ENCODE peak calls at places on chromosomes 7 and 10, in four cellular contexts. X, W, S and I are unnamed samples.

GRCh38 chr10:69640196-69640980 is 10.3 kb downstream of the FAM241B start:
- DNase-seq in X (no peak), W (no peak), S (no peak), I (no peak)

GRCh38 chr7:155869784-155870076 is 57.5 kb upstream of the SHH start:
- DNase-seq in X (peak; percentile 7), W (peak; percentile 8), S (no peak), I (no peak)

GRCh38 chr10:61835069-61835908 is 66.2 kb upstream of the ARID5B start:
- DNase-seq in X (peak; percentile 46), W (no peak), S (peak; percentile 70), I (no peak)

GRCh38 chr10:127987467-127988380 is 80.8 kb downstream of the PTPRE start:
- DNase-seq in X (no peak), W (no peak), S (no peak), I (no peak)

GRCh38 chr7:5477723-5478531 is 54.3 kb upstream of the TNRC18 start:
- DNase-seq in X (peak; percentile 83), W (peak; percentile 76), S (peak; percentile 62), I (no peak)

GRCh38 chr7:6530626-6531491 is 20.4 kb downstream of the GRID2IP start:
- DNase-seq in X (peak; percentile 76), W (peak; percentile 91), S (no peak), I (no peak)

GRCh38 chr10:12344375-12345110 is 4.8 kb upstream of the CAMK1D start:
- DNase-seq in X (no peak), W (no peak), S (no peak), I (no peak)

GRCh38 chr10:114491419-114491818 is 87.1 kb upstream of the AFAP1L2 start:
- DNase-seq in X (no peak), W (no peak), S (no peak), I (no peak)

GRCh38 chr7:28020302-28020940 is 160.2 kb downstream of the JAZF1 start:
- DNase-seq in X (peak; percentile 76), W (peak; percentile 68), S (peak; percentile 81), I (peak; percentile 67)

GRCh38 chr7:141287936-141288335 is 214.1 kb downstream of the TMEM178B start:
- DNase-seq in X (no peak), W (no peak), S (no peak), I (no peak)

GRCh38 chr10:112471878-112472487 is 25.0 kb downstream of the VTI1A start:
- DNase-seq in X (no peak), W (peak; percentile 55), S (peak; percentile 63), I (peak; percentile 20)

GRCh38 chr10:93680414-93681047 is 21.9 kb downstream of the FRA10AC1 start:
- DNase-seq in X (no peak), W (no peak), S (peak; percentile 48), I (peak; percentile 20)

GRCh38 chr7:112556633-112557032 is 75.8 kb downstream of the LSMEM1 start:
- DNase-seq in X (no peak), W (no peak), S (no peak), I (no peak)

GRCh38 chr10:78374331-78375028 is 340.8 kb downstream of the RPS24 start:
- DNase-seq in X (no peak), W (no peak), S (no peak), I (no peak)

GRCh38 chr7:156759579-156760202 is 119.1 kb downstream of the RNF32 start:
- DNase-seq in X (no peak), W (no peak), S (no peak), I (no peak)

GRCh38 chr7:24836084-24836483 is 78.8 kb upstream of the GSDME start:
- DNase-seq in X (no peak), W (no peak), S (no peak), I (no peak)

GRCh38 chr7:73865738-73866445 is 4.9 kb downstream of the TMEM270 start:
- DNase-seq in X (peak; percentile 42), W (peak; percentile 58), S (peak; percentile 52), I (no peak)

GRCh38 chr7:150428671-150429451 is 21.6 kb upstream of the GIMAP8 start:
- DNase-seq in X (peak; percentile 56), W (peak; percentile 49), S (peak; percentile 86), I (no peak)

GRCh38 chr10:66457629-66458028 is 468.2 kb upstream of the LRRTM3 start:
- DNase-seq in X (no peak), W (no peak), S (no peak), I (no peak)

GRCh38 chr7:61576-62360 is 130.6 kb upstream of the FAM20C start:
- DNase-seq in X (no peak), W (no peak), S (no peak), I (no peak)

GRCh38 chr7:36366649-36367560 is 22.8 kb upstream of the ANLN start:
- DNase-seq in X (peak; percentile 92), W (peak; percentile 95), S (peak; percentile 86), I (peak; percentile 94)

GRCh38 chr7:21566094-21566493 is 23.3 kb downstream of the DNAH11 start:
- DNase-seq in X (no peak), W (no peak), S (no peak), I (no peak)

GRCh38 chr7:156017916-156018700 is 205.8 kb upstream of the SHH start:
- DNase-seq in X (no peak), W (peak; percentile 39), S (no peak), I (no peak)

GRCh38 chr7:71633571-71634008 is 501.6 kb downstream of the GALNT17 start:
- DNase-seq in X (peak; percentile 75), W (no peak), S (peak; percentile 88), I (no peak)

GRCh38 chr7:97118306-97118917 is 914 bp downstream of the SDHAF3 start:
- DNase-seq in X (no peak), W (no peak), S (peak; percentile 22), I (no peak)

GRCh38 chr7:44408596-44408995 is 81.9 kb downstream of the NUDCD3 start:
- DNase-seq in X (peak; percentile 42), W (no peak), S (no peak), I (no peak)

GRCh38 chr10:12409171-12409570 is 59.8 kb downstream of the CAMK1D start:
- DNase-seq in X (no peak), W (no peak), S (no peak), I (no peak)

GRCh38 chr7:20793686-20794394 is 7.2 kb upstream of the SP8 start:
- DNase-seq in X (peak; percentile 45), W (no peak), S (no peak), I (no peak)

GRCh38 chr10:115278294-115278693 is 185.1 kb downstream of the ATRNL1 start:
- DNase-seq in X (no peak), W (no peak), S (no peak), I (no peak)

GRCh38 chr10:13505040-13505680 is 23.7 kb downstream of the BEND7 start:
- DNase-seq in X (no peak), W (no peak), S (peak; percentile 18), I (no peak)

GRCh38 chr10:84329094-84329611 is 764 bp downstream of the CCSER2 start:
- DNase-seq in X (peak; percentile 50), W (no peak), S (peak; percentile 75), I (peak; percentile 35)

GRCh38 chr10:119166111-119166500 is 592 bp upstream of the SFXN4 start:
- DNase-seq in X (no peak), W (peak; percentile 52), S (no peak), I (no peak)
- H4K91ac ChIP-seq in X (no peak overlapping the region), W (no peak overlapping the region), S (peak overlapping the region; percentile 84), I (no peak overlapping the region)

GRCh38 chr7:149147730-149148653 is 739 bp downstream of the ZNF398 start:
- DNase-seq in X (no peak), W (peak; percentile 63), S (peak; percentile 84), I (peak; percentile 59)

GRCh38 chr7:149154021-149154420 is 6.8 kb downstream of the ZNF398 start:
- DNase-seq in X (no peak), W (no peak), S (no peak), I (no peak)

GRCh38 chr7:149147072-149147729 is at the start of gene ZNF398:
- DNase-seq in X (peak; percentile 74), W (peak; percentile 83), S (peak; percentile 76), I (peak; percentile 80)

GRCh38 chr7:149153346-149153745 is 6.1 kb downstream of the ZNF398 start:
- DNase-seq in X (no peak), W (no peak), S (no peak), I (no peak)

GRCh38 chr7:149150981-149151380 is 3.7 kb downstream of the ZNF398 start:
- DNase-seq in X (no peak), W (no peak), S (no peak), I (no peak)
- H4K91ac ChIP-seq in X (no peak overlapping the region), W (peak overlapping the region; percentile 80), S (no peak overlapping the region), I (no peak overlapping the region)

GRCh38 chr7:130356760-130357611 is 12.4 kb downstream of the CPA5 start:
- DNase-seq in X (no peak), W (no peak), S (peak; percentile 87), I (no peak)
- H4K91ac ChIP-seq in X (no peak overlapping the region), W (peak overlapping the region; percentile 87), S (peak overlapping the region; percentile 100), I (no peak overlapping the region)

DNA sequence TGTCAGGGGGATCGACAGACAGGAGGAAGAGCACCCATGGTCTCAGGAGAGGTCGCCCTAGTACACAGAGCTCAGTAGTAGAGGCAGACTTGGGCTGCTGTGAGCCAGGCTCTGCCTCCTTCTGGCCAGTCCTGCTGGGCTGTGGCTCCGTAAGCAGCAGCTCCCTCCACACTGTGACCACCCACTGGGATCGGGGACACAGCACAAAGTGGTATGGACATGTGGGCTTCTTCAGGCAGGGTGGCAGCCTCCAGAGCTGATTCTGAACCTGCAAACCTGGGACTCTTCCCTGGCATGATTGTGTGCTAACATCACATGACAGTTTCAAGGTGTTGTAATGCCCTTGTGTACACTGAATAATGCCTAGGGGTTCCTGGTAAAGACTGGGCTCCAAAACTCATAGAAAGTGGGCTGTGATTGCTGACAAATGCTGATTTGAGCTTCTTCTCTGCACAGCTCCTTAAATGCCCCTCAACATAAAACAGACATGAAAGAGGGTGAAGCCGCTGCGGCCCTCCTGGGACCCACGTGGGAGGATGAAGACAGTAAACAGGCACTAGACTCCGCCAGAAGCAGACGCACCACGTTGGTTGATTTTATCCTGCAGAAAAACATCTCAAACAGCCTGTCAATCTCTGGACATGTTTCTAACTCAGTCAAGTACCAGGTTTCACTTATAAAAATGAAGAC is 76.7 kb downstream of the GPR26 start:
- DNase-seq in X (no peak), W (no peak), S (no peak), I (no peak)
- H4K91ac ChIP-seq in X (no peak overlapping the region), W (no peak overlapping the region), S (no peak overlapping the region), I (peak overlapping the region; percentile 89)

GRCh38 chr10:5813341-5814109 is at the start of gene GDI2:
- DNase-seq in X (peak; percentile 96), W (peak; percentile 96), S (peak; percentile 98), I (peak; percentile 98)
- H4K91ac ChIP-seq in X (no peak within 1 kb of the TSS), W (peak within 1 kb of the TSS; percentile 85), S (peak within 1 kb of the TSS; percentile 100), I (no peak within 1 kb of the TSS)